ENCODE peak calls at places on chromosomes 1 and 21, in six cellular contexts. P is ovary, J is lower lobe of right lung, M is breast epithelium, B is A673, Q is tibial artery. G is an unnamed sample.

GRCh38 chr1:236114076-236114747 is 28.1 kb upstream of the GPR137B start:
- DNase-seq in M (no peak), Q (no peak), P (no peak), J (no peak), B (no peak), G (no peak)

GRCh38 chr1:8351693-8352470 is 34.0 kb downstream of the SLC45A1 start:
- DNase-seq in P (peak; percentile 27), M (no peak), B (peak; percentile 64), J (no peak), Q (peak; percentile 24), G (no peak)

GRCh38 chr1:32151319-32151787 is 28.1 kb upstream of the TXLNA start:
- DNase-seq in J (no peak), P (no peak), Q (no peak), B (peak; percentile 93), M (no peak), G (no peak)

GRCh38 chr1:38006008-38006828 is 904 bp upstream of the FHL3 start:
- DNase-seq in B (no peak), M (no peak), P (no peak), J (no peak), Q (peak; percentile 24), G (no peak)

GRCh38 chr1:206674745-206675175 is 9.9 kb upstream of the MAPKAPK2 start:
- DNase-seq in B (no peak), M (peak; percentile 78), J (peak; percentile 85), Q (peak; percentile 81), P (peak; percentile 91), G (peak; percentile 30)

GRCh38 chr1:50959303-50959912 is 659 bp downstream of the FAF1 start:
- DNase-seq in M (no peak), Q (peak; percentile 35), B (peak; percentile 61), J (no peak), P (peak; percentile 28), G (peak; percentile 24)

GRCh38 chr1:82337635-82338034 is 536.9 kb downstream of the ADGRL2 start:
- DNase-seq in Q (no peak), B (no peak), P (no peak), J (no peak), M (no peak), G (no peak)

GRCh38 chr1:21762022-21762404 is 20.9 kb downstream of the USP48 start:
- DNase-seq in P (no peak), Q (no peak), B (no peak), J (no peak), M (no peak), G (no peak)

GRCh38 chr1:21932127-21932526 is 5.0 kb downstream of the HSPG2 start:
- DNase-seq in P (no peak), B (no peak), M (no peak), J (no peak), Q (peak; percentile 87), G (no peak)

GRCh38 chr1:64757213-64757612 is 12.3 kb downstream of the RAVER2 start:
- DNase-seq in M (no peak), P (no peak), Q (no peak), J (no peak), B (no peak), G (no peak)

GRCh38 chr21:45420623-45421041 is 15.7 kb downstream of the COL18A1 start:
- DNase-seq in B (no peak), P (no peak), M (no peak), J (peak; percentile 44), Q (no peak), G (peak; percentile 55)

GRCh38 chr1:41768538-41768937 is 150.2 kb downstream of the HIVEP3 start:
- DNase-seq in Q (no peak), B (no peak), P (no peak), J (no peak), M (no peak), G (no peak)

GRCh38 chr1:182249201-182249676 is 142.4 kb downstream of the GLUL start:
- DNase-seq in P (no peak), M (no peak), B (no peak), J (no peak), Q (no peak), G (peak; percentile 88)

GRCh38 chr1:47805826-47806450 is 191.2 kb downstream of the TRABD2B start:
- DNase-seq in M (no peak), P (no peak), J (no peak), Q (no peak), B (no peak), G (no peak)

GRCh38 chr1:168235548-168235885 is 9.7 kb downstream of the SFT2D2 start:
- DNase-seq in P (no peak), M (no peak), J (no peak), Q (no peak), B (no peak), G (no peak)

GRCh38 chr1:220682901-220683576 is 7.1 kb upstream of the C1orf115 start:
- DNase-seq in M (no peak), B (no peak), Q (no peak), P (no peak), J (no peak), G (no peak)

GRCh38 chr1:29772584-29772983 is 536.3 kb downstream of the PTPRU start:
- DNase-seq in Q (no peak), B (no peak), P (no peak), M (no peak), J (no peak), G (no peak)

GRCh38 chr21:40425981-40426380 is 421.0 kb downstream of the DSCAM start:
- DNase-seq in J (no peak), P (no peak), M (no peak), Q (no peak), B (no peak), G (no peak)

GRCh38 chr1:235098547-235098946 is 30.1 kb downstream of the TOMM20 start:
- DNase-seq in M (no peak), Q (no peak), P (no peak), B (no peak), J (no peak), G (no peak)

GRCh38 chr21:34865922-34866271 is 183.2 kb downstream of the RUNX1 start:
- DNase-seq in P (no peak), J (no peak), B (no peak), Q (no peak), M (no peak), G (peak; percentile 15)

GRCh38 chr1:21313886-21314796 is 23.9 kb upstream of the ECE1 start:
- DNase-seq in J (no peak), Q (peak; percentile 82), B (no peak), M (no peak), P (peak; percentile 66), G (no peak)

GRCh38 chr21:35375115-35375514 is 326.0 kb upstream of the RUNX1 start:
- DNase-seq in M (no peak), B (no peak), J (no peak), Q (no peak), P (no peak), G (no peak)

GRCh38 chr1:36342426-36343185 is 19.2 kb upstream of the EVA1B start:
- DNase-seq in Q (peak; percentile 48), P (no peak), J (peak; percentile 70), B (no peak), M (no peak), G (peak; percentile 36)

GRCh38 chr1:233613252-233614172 is at the start of gene KCNK1:
- DNase-seq in P (peak; percentile 80), Q (peak; percentile 65), M (peak; percentile 62), B (no peak), J (peak; percentile 87), G (peak; percentile 42)

GRCh38 chr1:23722652-23723051 is 20.6 kb upstream of the ELOA start:
- DNase-seq in M (no peak), P (no peak), J (no peak), B (no peak), Q (no peak), G (no peak)

GRCh38 chr1:80064524-80064923 is 1058.0 kb upstream of the ADGRL4 start:
- DNase-seq in Q (no peak), M (no peak), J (no peak), P (no peak), B (no peak), G (no peak)

GRCh38 chr21:31159808-31160207 is 121.5 kb upstream of the KRTAP19-8 start:
- DNase-seq in Q (no peak), J (no peak), B (no peak), P (no peak), M (no peak), G (no peak)

GRCh38 chr1:227939791-227940771 is 7.7 kb downstream of the WNT9A start:
- DNase-seq in J (peak; percentile 38), M (peak; percentile 48), P (no peak), Q (peak; percentile 14), B (no peak), G (no peak)

GRCh38 chr1:207822602-207823451 is 71.0 kb downstream of the CD46 start:
- DNase-seq in M (peak; percentile 86), Q (peak; percentile 97), P (peak; percentile 91), J (peak; percentile 85), B (peak; percentile 27), G (peak; percentile 56)
- H3K4me1 ChIP-seq in M (peaks cover 45% of the 10 kb centered on the region), Q (no peaks in the 10 kb centered on the region), P (peaks cover 43% of the 10 kb centered on the region), J (peaks cover 82% of the 10 kb centered on the region), B (no peaks in the 10 kb centered on the region), G (peaks cover 34% of the 10 kb centered on the region)

DNA sequence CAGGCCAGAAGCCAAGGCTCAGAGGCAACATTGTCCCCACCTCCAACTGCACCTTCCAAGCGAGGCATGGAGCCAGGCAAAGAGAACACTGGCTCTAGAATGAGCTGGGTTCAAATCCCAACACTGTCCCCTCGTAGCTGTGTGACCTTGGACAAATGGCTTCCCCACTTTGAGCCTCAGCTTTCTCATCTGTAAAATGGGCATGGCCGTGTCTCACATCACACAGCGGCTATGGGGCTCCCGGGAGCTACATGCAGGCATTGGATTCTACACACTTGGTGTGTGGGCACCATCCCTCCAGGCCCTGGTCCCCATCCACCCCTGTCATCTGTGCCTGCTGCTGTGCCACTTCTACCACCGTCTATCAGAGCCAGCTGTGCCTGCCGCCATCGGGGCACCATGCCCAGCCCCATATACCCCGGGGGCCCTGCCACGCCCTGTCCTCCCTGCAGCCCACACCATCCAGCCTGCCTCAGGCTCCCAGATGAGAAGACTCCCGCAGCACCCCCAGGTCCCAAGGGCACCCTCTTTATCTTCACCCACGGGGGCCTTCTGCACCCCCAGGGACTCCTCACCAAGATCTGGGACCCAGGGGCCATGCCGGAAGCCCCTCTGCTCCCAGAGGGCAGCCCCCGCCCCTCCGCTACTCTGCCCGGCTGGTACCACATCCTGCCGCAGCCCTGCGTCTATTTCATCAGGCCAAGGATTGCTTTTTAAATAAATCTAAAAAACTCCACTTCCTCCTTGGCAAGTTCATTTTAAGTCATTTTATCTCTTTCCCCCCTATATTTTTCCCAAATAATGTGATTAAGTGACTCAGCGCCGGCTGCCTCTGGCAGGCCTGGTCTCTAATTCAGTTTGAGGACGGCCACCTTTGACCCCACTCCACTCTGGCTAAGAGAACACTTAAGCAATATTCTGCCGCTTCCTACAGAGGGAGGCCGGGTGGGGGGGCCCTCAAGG is 107.8 kb upstream of the TARDBP start:
- DNase-seq in B (no peak), P (peak; percentile 33), M (no peak), J (peak; percentile 64), Q (no peak), G (no peak)
- H3K27me3 ChIP-seq in B (no peaks in the 10 kb centered on the region), P (no peaks in the 10 kb centered on the region), M (peaks cover 4% of the 10 kb centered on the region), J (no peaks in the 10 kb centered on the region), Q (no peaks in the 10 kb centered on the region), G (no peaks in the 10 kb centered on the region)

GRCh38 chr1:150973826-150974579 is 632 bp downstream of the CERS2 start:
- DNase-seq in B (peak; percentile 23), Q (peak; percentile 29), M (no peak), J (peak; percentile 74), P (peak; percentile 48), G (no peak)
- H3K4me1 ChIP-seq in B (peaks cover 41% of the 10 kb centered on the region), Q (no peaks in the 10 kb centered on the region), M (peaks cover 18% of the 10 kb centered on the region), J (peaks cover 86% of the 10 kb centered on the region), P (peaks cover 28% of the 10 kb centered on the region), G (peaks cover 72% of the 10 kb centered on the region)

DNA sequence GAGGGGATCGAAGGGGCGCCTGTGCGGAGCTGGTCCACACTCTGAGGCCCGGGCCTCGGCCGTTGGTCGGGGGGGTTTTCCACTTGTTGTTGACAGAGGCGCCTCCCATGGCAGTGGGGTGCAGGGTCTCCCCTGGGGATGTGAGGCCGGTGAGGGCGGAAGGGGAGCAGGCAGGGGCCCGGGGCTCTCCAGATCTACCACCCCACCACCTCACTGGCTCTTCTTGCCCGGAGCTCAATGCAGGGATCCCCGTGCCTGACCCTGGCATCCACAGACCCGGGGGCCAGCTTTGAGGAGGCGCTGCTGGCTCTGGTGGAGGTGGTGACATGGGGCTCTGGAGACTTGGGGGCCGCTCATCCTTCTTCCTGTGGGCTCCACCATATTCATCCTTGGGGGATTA is 7.1 kb upstream of the PEX10 start:
- DNase-seq in P (no peak), B (no peak), M (no peak), J (no peak), Q (no peak), G (no peak)
- H3K27me3 ChIP-seq in P (no peaks in the 10 kb centered on the region), B (peaks cover 79% of the 10 kb centered on the region), M (no peaks in the 10 kb centered on the region), J (peaks cover 56% of the 10 kb centered on the region), Q (no peaks in the 10 kb centered on the region), G (no peaks in the 10 kb centered on the region)